ENCODE peak calls at places on chromosomes 5 and 9, in five cellular contexts. One of them, this sample, is unnamed.

GRCh38 chr5:73454379-73455036 is 5.9 kb upstream of the FOXD1 start:
- DNase-seq in astrocyte of the spinal cord: peak
- DNase-seq in K562: peak
- DNase-seq in CD4-positive, alpha-beta T cell: no peak
- DNase-seq in endothelial cell: peak
- DNase-seq in this sample: peak

GRCh38 chr5:141821430-141821925 is 56.7 kb downstream of the PCDH1 start:
- DNase-seq in astrocyte of the spinal cord: peak
- DNase-seq in K562: no peak
- DNase-seq in CD4-positive, alpha-beta T cell: no peak
- DNase-seq in endothelial cell: no peak
- DNase-seq in this sample: no peak

GRCh38 chr9:4119778-4120554 is 179.9 kb downstream of the GLIS3 start:
- DNase-seq in astrocyte of the spinal cord: no peak
- DNase-seq in K562: no peak
- DNase-seq in CD4-positive, alpha-beta T cell: no peak
- DNase-seq in endothelial cell: no peak
- DNase-seq in this sample: no peak

GRCh38 chr5:39765381-39765780 is 340.6 kb upstream of the DAB2 start:
- DNase-seq in astrocyte of the spinal cord: peak
- DNase-seq in K562: no peak
- DNase-seq in CD4-positive, alpha-beta T cell: no peak
- DNase-seq in endothelial cell: no peak
- DNase-seq in this sample: no peak

GRCh38 chr9:4333787-4334186 is 33.9 kb upstream of the GLIS3 start:
- DNase-seq in astrocyte of the spinal cord: no peak
- DNase-seq in K562: no peak
- DNase-seq in CD4-positive, alpha-beta T cell: no peak
- DNase-seq in endothelial cell: no peak
- DNase-seq in this sample: no peak

GRCh38 chr9:115022760-115023434 is 92.5 kb upstream of the TNFSF8 start:
- DNase-seq in astrocyte of the spinal cord: peak
- DNase-seq in K562: no peak
- DNase-seq in CD4-positive, alpha-beta T cell: no peak
- DNase-seq in endothelial cell: no peak
- DNase-seq in this sample: no peak

GRCh38 chr5:125026900-125027731 is 280.7 kb upstream of the ZNF608 start:
- DNase-seq in astrocyte of the spinal cord: peak
- DNase-seq in K562: no peak
- DNase-seq in CD4-positive, alpha-beta T cell: no peak
- DNase-seq in endothelial cell: no peak
- DNase-seq in this sample: peak

GRCh38 chr9:2298217-2298616 is 283.1 kb downstream of the SMARCA2 start:
- DNase-seq in astrocyte of the spinal cord: no peak
- DNase-seq in K562: no peak
- DNase-seq in CD4-positive, alpha-beta T cell: no peak
- DNase-seq in endothelial cell: no peak
- DNase-seq in this sample: no peak

GRCh38 chr9:78054180-78054579 is 22.6 kb upstream of the GNAQ start:
- DNase-seq in astrocyte of the spinal cord: no peak
- DNase-seq in K562: no peak
- DNase-seq in CD4-positive, alpha-beta T cell: no peak
- DNase-seq in endothelial cell: no peak
- DNase-seq in this sample: peak

GRCh38 chr5:56852228-56853000 is 37.1 kb downstream of the MAP3K1 start:
- DNase-seq in astrocyte of the spinal cord: peak
- DNase-seq in K562: no peak
- DNase-seq in CD4-positive, alpha-beta T cell: no peak
- DNase-seq in endothelial cell: no peak
- DNase-seq in this sample: no peak

GRCh38 chr5:25713259-25713658 is 1068.5 kb upstream of the CDH10 start:
- DNase-seq in astrocyte of the spinal cord: no peak
- DNase-seq in K562: no peak
- DNase-seq in CD4-positive, alpha-beta T cell: no peak
- DNase-seq in endothelial cell: peak
- DNase-seq in this sample: no peak

GRCh38 chr5:178994580-178995340 is at the start of gene GRM6:
- DNase-seq in astrocyte of the spinal cord: no peak
- DNase-seq in K562: no peak
- DNase-seq in CD4-positive, alpha-beta T cell: no peak
- DNase-seq in endothelial cell: no peak
- DNase-seq in this sample: no peak

GRCh38 chr5:150672237-150672883 is 11.3 kb downstream of the MYOZ3 start:
- DNase-seq in astrocyte of the spinal cord: peak
- DNase-seq in K562: no peak
- DNase-seq in CD4-positive, alpha-beta T cell: no peak
- DNase-seq in endothelial cell: peak
- DNase-seq in this sample: peak

DNA sequence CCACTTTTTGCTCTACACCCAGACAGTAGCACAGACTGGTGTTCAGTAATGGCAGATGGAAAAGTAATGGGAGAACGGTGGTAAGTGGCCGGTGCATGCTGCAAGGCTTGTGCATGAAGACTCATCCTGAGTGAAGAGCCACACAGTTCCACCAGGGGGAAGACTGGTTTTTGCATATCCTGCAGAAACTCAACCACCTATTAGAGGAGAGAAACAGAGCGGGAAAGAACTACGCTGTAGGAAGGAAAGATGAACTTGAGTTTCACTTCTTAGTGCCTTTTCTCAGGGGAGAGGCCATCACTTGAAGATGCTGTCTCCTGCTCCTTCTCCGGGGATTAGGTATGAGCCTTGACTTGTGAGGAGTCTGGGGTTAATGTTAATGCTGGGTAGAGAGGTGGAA is 9.4 kb upstream of the PRSS3 start:
- DNase-seq in astrocyte of the spinal cord: no peak
- DNase-seq in K562: no peak
- DNase-seq in CD4-positive, alpha-beta T cell: no peak
- DNase-seq in endothelial cell: no peak
- DNase-seq in this sample: no peak
- TF ChIP-seq CTCF in astrocyte of the spinal cord: peak
- TF ChIP-seq CTCF in K562: peak
- TF ChIP-seq CTCF in CD4-positive, alpha-beta T cell: no peak
- TF ChIP-seq CTCF in endothelial cell: peak
- TF ChIP-seq CTCF in this sample: no peak

DNA sequence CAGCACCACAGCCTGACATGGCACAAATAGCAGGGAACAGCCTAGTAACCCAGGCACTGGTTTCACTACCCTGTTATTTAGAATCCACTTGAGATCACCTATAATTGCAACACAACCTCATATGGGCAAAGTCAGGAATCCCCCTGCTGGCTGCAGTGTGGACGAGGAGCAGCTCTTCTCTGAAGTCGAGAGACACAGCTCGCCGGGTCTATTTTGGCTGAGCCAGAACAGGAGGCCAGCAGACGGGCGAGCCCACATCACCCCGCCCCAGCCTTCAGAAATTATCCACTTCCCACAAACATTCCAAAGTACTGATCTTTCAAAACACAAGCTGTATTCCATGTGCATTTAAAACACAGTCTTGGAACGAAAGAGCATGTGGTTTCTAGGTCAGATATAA is 179.0 kb downstream of the ROR2 start:
- DNase-seq in astrocyte of the spinal cord: peak
- DNase-seq in K562: no peak
- DNase-seq in CD4-positive, alpha-beta T cell: no peak
- DNase-seq in endothelial cell: no peak
- DNase-seq in this sample: no peak
- TF ChIP-seq CTCF in astrocyte of the spinal cord: peak
- TF ChIP-seq CTCF in K562: no peak
- TF ChIP-seq CTCF in CD4-positive, alpha-beta T cell: no peak
- TF ChIP-seq CTCF in endothelial cell: peak
- TF ChIP-seq CTCF in this sample: no peak

GRCh38 chr5:133321286-133321832 is 269.5 kb downstream of the HSPA4 start:
- DNase-seq in astrocyte of the spinal cord: no peak
- DNase-seq in K562: no peak
- DNase-seq in CD4-positive, alpha-beta T cell: no peak
- DNase-seq in endothelial cell: no peak
- DNase-seq in this sample: no peak

GRCh38 chr5:133317558-133317957 is 265.7 kb downstream of the HSPA4 start:
- DNase-seq in astrocyte of the spinal cord: no peak
- DNase-seq in K562: peak
- DNase-seq in CD4-positive, alpha-beta T cell: no peak
- DNase-seq in endothelial cell: no peak
- DNase-seq in this sample: no peak

GRCh38 chr5:133321833-133322420 is 270.1 kb downstream of the HSPA4 start:
- DNase-seq in astrocyte of the spinal cord: no peak
- DNase-seq in K562: no peak
- DNase-seq in CD4-positive, alpha-beta T cell: no peak
- DNase-seq in endothelial cell: no peak
- DNase-seq in this sample: no peak

GRCh38 chr5:133319244-133319643 is 267.4 kb downstream of the HSPA4 start:
- DNase-seq in astrocyte of the spinal cord: no peak
- DNase-seq in K562: no peak
- DNase-seq in CD4-positive, alpha-beta T cell: no peak
- DNase-seq in endothelial cell: no peak
- DNase-seq in this sample: no peak

DNA sequence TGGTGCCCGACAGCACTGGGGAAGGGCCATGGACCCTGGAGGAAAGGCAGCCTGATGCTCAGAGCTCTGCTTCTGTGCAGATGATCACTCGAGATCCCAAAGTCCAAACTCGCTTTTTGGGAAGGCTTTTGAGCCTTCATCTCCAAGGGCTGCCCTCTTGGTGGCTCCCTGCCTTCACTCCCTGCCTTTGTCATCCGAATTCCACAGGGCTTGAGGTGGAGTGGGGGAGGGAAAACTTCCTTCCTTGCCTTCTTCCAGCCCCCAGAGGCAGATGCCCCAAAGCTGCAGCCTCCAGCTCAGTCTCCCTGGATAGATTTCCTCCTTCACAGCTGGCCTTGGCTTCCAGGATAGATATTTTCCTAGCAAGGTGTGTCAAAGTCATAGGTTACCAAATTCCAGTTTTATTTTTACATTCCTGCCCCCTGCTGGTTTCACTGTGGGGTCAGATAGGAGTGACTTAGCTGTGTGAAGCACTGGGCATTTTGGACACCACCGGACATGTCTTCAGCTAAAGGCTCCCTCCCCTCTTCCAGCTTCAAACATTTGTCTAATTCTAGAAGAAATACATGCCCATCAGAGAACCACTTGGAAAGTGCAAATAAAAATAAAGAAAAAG is 268.2 kb downstream of the HSPA4 start:
- DNase-seq in astrocyte of the spinal cord: no peak
- DNase-seq in K562: no peak
- DNase-seq in CD4-positive, alpha-beta T cell: no peak
- DNase-seq in endothelial cell: no peak
- DNase-seq in this sample: no peak
- TF ChIP-seq CTCF in astrocyte of the spinal cord: no peak
- TF ChIP-seq CTCF in K562: peak
- TF ChIP-seq CTCF in CD4-positive, alpha-beta T cell: no peak
- TF ChIP-seq CTCF in endothelial cell: no peak
- TF ChIP-seq CTCF in this sample: peak

DNA sequence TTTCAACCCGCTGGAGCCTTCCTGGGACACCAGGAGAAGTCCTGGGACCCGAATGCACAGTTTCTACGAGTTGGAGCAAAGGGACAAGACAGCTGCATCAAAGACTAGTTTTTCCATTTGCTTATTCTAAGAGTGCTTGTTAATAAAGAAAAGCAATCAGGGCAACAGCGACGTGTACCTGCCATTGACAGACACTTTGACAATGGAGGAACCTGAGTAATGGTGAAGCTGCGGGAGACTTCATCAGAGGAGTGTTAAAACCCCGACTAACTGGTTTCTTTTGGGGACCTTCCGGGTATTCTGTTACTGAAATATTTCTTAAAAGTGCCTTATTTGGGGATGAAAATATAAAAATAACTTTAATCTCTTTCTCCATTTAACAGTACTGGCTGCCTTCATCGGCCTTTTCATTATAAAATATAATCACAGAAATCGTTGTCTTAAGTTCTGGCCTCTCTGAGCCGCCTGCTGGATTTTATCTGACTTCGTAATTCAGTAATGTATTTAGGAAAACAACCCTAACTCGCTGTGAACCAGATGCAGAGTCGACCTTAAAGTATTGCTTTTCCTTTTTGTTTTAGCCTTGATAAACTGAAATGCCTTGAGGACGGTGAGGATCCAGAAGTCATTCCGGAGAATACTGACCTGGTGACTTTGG is 781 bp downstream of the SNAPC3 start:
- DNase-seq in astrocyte of the spinal cord: peak
- DNase-seq in K562: no peak
- DNase-seq in CD4-positive, alpha-beta T cell: no peak
- DNase-seq in endothelial cell: no peak
- DNase-seq in this sample: no peak
- TF ChIP-seq CTCF in astrocyte of the spinal cord: peak
- TF ChIP-seq CTCF in K562: peak
- TF ChIP-seq CTCF in CD4-positive, alpha-beta T cell: no peak
- TF ChIP-seq CTCF in endothelial cell: no peak
- TF ChIP-seq CTCF in this sample: no peak

DNA sequence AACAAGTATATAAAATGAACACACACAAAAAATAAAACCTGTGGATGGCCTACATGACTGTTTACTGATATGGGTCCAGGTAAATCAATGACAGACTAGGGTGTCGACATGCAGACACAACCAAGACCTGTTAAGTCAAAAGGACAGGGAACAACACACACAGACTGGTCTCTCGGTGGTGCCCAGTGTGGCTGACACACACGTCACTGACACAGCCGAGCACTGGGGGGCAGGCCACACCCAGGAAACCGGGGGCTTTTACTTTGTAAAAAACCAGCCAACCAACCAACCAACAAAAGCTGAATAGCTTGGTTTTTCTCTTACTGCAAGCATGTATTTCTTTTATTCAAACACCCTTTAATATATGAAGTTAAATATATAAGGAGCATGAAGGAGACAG is 5.0 kb downstream of the FAM163B start:
- DNase-seq in astrocyte of the spinal cord: no peak
- DNase-seq in K562: no peak
- DNase-seq in CD4-positive, alpha-beta T cell: peak
- DNase-seq in endothelial cell: no peak
- DNase-seq in this sample: no peak
- TF ChIP-seq CTCF in astrocyte of the spinal cord: no peak
- TF ChIP-seq CTCF in K562: peak
- TF ChIP-seq CTCF in CD4-positive, alpha-beta T cell: no peak
- TF ChIP-seq CTCF in endothelial cell: no peak
- TF ChIP-seq CTCF in this sample: no peak

DNA sequence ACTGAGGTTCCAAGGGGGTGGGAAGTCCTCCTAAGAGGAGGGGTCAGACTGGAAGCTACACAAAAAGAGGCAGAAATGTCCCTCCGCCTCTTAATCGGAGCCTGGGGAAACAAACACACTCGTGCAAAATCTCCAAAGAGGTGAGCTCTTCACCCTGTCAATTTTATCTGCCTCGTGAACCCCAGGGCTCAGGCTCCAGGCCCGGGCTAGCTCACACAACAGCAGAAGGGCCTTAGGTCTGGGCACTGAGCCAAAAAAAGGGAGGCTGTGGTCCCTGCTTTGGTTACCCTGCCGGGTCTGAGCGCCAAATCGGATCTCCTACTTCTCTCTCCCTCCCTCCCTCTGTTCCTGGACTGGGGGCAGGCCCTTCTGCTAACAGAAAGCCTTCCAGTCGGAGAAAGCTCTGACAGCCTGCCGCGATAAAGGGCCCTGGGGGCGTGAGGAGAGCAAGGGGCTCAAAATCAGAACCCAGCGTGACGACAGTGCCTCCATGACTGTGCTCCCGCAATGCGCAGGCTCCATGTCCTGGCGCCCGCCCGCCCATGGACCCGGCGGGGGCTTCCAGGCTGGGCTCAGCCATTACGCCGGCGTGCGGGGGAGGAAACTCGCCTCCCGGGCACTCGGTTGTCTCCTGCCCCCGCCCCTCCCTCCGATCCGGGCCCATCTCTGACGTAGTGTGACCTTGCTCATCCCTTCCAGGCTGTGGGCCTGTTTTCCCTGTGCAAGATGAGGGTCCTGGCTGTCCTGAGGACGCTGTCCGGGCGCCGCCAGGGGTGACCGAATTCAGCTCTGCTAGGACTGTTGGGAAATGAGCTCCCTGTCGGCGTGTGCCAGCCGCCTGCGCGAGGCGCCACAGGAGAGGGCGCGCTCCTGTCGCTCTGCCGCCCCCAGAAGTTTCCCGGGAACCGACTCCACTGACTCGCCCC is 865 bp upstream of the SLC22A4 start:
- DNase-seq in astrocyte of the spinal cord: peak
- DNase-seq in K562: peak
- DNase-seq in CD4-positive, alpha-beta T cell: no peak
- DNase-seq in endothelial cell: peak
- DNase-seq in this sample: peak
- TF ChIP-seq CTCF in astrocyte of the spinal cord: peak
- TF ChIP-seq CTCF in K562: peak
- TF ChIP-seq CTCF in CD4-positive, alpha-beta T cell: no peak
- TF ChIP-seq CTCF in endothelial cell: no peak
- TF ChIP-seq CTCF in this sample: peak